ENCODE peak calls at places on chromosomes 6 and 20, in five cellular contexts. Q, W, G, M and Z are unnamed samples.

GRCh38 chr6:148846778-148847761 is 100.2 kb downstream of the UST start:
- DNase-seq in Q (no peak), W (no peak), G (no peak), M (no peak), Z (no peak)

GRCh38 chr6:101231606-101232235 is 161.8 kb upstream of the GRIK2 start:
- DNase-seq in Q (no peak), W (no peak), G (no peak), M (no peak), Z (no peak)

GRCh38 chr6:6900566-6901204 is 207.1 kb upstream of the RREB1 start:
- DNase-seq in Q (no peak), W (no peak), G (no peak), M (no peak), Z (no peak)

GRCh38 chr6:22568854-22569253 is 512 bp upstream of the HDGFL1 start:
- DNase-seq in Q (no peak), W (no peak), G (no peak), M (no peak), Z (no peak)

GRCh38 chr20:10731190-10731955 is 57.6 kb upstream of the JAG1 start:
- DNase-seq in Q (no peak), W (peak), G (no peak), M (no peak), Z (no peak)

GRCh38 chr6:13877116-13877515 is 47.6 kb upstream of the RNF182 start:
- DNase-seq in Q (no peak), W (no peak), G (no peak), M (no peak), Z (no peak)

GRCh38 chr20:14673164-14673563 is 335.8 kb upstream of the FLRT3 start:
- DNase-seq in Q (no peak), W (no peak), G (no peak), M (no peak), Z (no peak)

GRCh38 chr6:135540207-135540877 is 42.8 kb upstream of the AHI1 start:
- DNase-seq in Q (no peak), W (peak), G (no peak), M (no peak), Z (no peak)

GRCh38 chr20:41110930-41111577 is 26.3 kb upstream of the PLCG1 start:
- DNase-seq in Q (no peak), W (no peak), G (no peak), M (no peak), Z (no peak)

GRCh38 chr6:123945386-123945785 is 141.7 kb downstream of the NKAIN2 start:
- DNase-seq in Q (no peak), W (no peak), G (no peak), M (no peak), Z (no peak)

GRCh38 chr6:37097335-37097734 is 72.6 kb upstream of the PIM1 start:
- DNase-seq in Q (no peak), W (no peak), G (no peak), M (no peak), Z (no peak)

GRCh38 chr6:37096025-37096424 is 73.9 kb upstream of the PIM1 start:
- DNase-seq in Q (no peak), W (no peak), G (no peak), M (no peak), Z (no peak)

GRCh38 chr6:37092851-37093727 is 76.9 kb upstream of the PIM1 start:
- DNase-seq in Q (no peak), W (no peak), G (no peak), M (no peak), Z (no peak)

GRCh38 chr6:37089783-37090182 is 80.2 kb upstream of the PIM1 start:
- DNase-seq in Q (no peak), W (no peak), G (no peak), M (no peak), Z (no peak)

GRCh38 chr6:37093728-37094069 is 76.3 kb upstream of the PIM1 start:
- DNase-seq in Q (no peak), W (no peak), G (no peak), M (no peak), Z (no peak)
- TF ChIP-seq JUN in Q (no peak), W (no peak), G (no peak), M (no peak), Z (no peak)

GRCh38 chr6:158488065-158488464 is 71.8 kb upstream of the TMEM181 start:
- DNase-seq in Q (peak), W (peak), G (no peak), M (no peak), Z (no peak)
- TF ChIP-seq JUN in Q (no peak), W (peak), G (no peak), M (no peak), Z (no peak)

GRCh38 chr20:402898-403581 is 5.1 kb upstream of the RBCK1 start:
- DNase-seq in Q (no peak), W (no peak), G (no peak), M (no peak), Z (no peak)
- TF ChIP-seq JUN in Q (no peak), W (no peak), G (no peak), M (no peak), Z (no peak)

DNA sequence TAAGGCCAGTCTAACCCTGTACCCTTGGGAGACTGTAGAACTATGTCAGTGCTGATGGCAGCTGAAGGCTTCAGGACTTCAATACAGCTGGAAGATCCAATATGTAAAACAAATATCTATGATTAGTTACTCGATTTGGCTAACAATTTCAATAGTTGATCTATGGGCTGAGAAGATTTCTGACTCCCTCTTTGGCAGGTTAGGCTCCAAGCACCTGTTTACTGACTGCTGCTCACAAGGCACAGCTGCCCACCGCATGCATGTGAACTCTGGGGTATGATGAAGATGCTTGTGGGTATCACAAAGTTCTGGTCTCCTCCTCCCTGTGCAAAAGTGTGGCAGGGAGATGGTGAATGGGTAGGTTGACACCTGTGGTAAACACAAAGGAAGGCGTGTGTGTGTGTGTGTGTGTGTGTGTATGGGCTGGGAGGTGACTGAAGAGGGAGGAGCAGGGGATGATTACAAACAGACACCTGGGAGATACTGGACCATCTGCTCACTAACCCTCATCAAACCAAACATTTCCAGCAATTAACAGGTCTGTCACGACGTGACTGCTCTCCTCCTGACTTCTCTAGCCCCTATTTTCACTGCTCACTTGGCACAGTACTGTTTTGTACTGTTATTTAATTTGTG is 18.1 kb downstream of the ELMO2 start:
- DNase-seq in Q (no peak), W (no peak), G (no peak), M (no peak), Z (no peak)
- TF ChIP-seq JUN in Q (no peak), W (no peak), G (no peak), M (no peak), Z (no peak)

GRCh38 chr20:49562341-49563014 is 5.5 kb downstream of the PTGIS start:
- DNase-seq in Q (no peak), W (peak), G (no peak), M (peak), Z (peak)
- TF ChIP-seq JUN in Q (no peak), W (peak), G (peak), M (no peak), Z (no peak)